ENCODE peak calls at places on chromosome 1, in six cellular contexts. X is germinal center; E is stimulated activated naive CD4-positive, alpha-beta T cell treated with Interleukin-2 at 50 U/mL for 16 hours; U is T-helper 17 cell; H is naive B cell; C is CD8-positive, alpha-beta memory T cell. I is an unnamed sample.

GRCh38 chr1:199272107-199272506 is 633.3 kb downstream of the PTPRC start:
- DNase-seq in X (no peak), E (no peak), U (no peak), H (no peak), C (no peak), I (no peak)

GRCh38 chr1:244186372-244186771 is 135.3 kb downstream of the ZBTB18 start:
- DNase-seq in X (no peak), E (no peak), U (no peak), H (no peak), C (no peak), I (no peak)

GRCh38 chr1:196148367-196148970 is 459.8 kb downstream of the KCNT2 start:
- DNase-seq in X (peak), E (no peak), U (no peak), H (peak), C (no peak), I (no peak)

GRCh38 chr1:203117611-203118575 is 9.6 kb upstream of the ADORA1 start:
- DNase-seq in X (peak), E (no peak), U (no peak), H (peak), C (no peak), I (no peak)

GRCh38 chr1:46302091-46303037 is 1.1 kb downstream of the LRRC41 start:
- DNase-seq in X (peak), E (peak), U (peak), H (peak), C (peak), I (peak)

GRCh38 chr1:41870076-41870562 is 48.6 kb downstream of the HIVEP3 start:
- DNase-seq in X (no peak), E (no peak), U (no peak), H (no peak), C (no peak), I (no peak)

GRCh38 chr1:149843302-149844041 is 55.9 kb upstream of the BOLA1 start:
- DNase-seq in X (no peak), E (no peak), U (no peak), H (no peak), C (no peak), I (no peak)

GRCh38 chr1:1089731-1090423 is 15.8 kb upstream of the RNF223 start:
- DNase-seq in X (no peak), E (no peak), U (no peak), H (no peak), C (no peak), I (no peak)

GRCh38 chr1:114352797-114353196 is 158.2 kb downstream of the TRIM33 start:
- DNase-seq in X (no peak), E (no peak), U (no peak), H (no peak), C (no peak), I (no peak)

GRCh38 chr1:12657060-12657866 is 13.4 kb downstream of the AADACL4 start:
- DNase-seq in X (no peak), E (no peak), U (no peak), H (no peak), C (no peak), I (no peak)

GRCh38 chr1:64392109-64392508 is 77.8 kb upstream of the CACHD1 start:
- DNase-seq in X (no peak), E (no peak), U (no peak), H (no peak), C (no peak), I (no peak)

GRCh38 chr1:213564215-213564659 is 423.5 kb upstream of the PROX1 start:
- DNase-seq in X (no peak), E (no peak), U (no peak), H (no peak), C (no peak), I (no peak)

GRCh38 chr1:196178083-196178635 is 430.1 kb downstream of the KCNT2 start:
- DNase-seq in X (no peak), E (no peak), U (no peak), H (no peak), C (no peak), I (no peak)

GRCh38 chr1:156336242-156336641 is 1.9 kb downstream of the CCT3 start:
- DNase-seq in X (no peak), E (no peak), U (no peak), H (no peak), C (no peak), I (no peak)

GRCh38 chr1:58592521-58593134 is 15.6 kb upstream of the TACSTD2 start:
- DNase-seq in X (no peak), E (no peak), U (no peak), H (no peak), C (no peak), I (no peak)

GRCh38 chr1:24507423-24507804 is 4.8 kb downstream of the RCAN3 start:
- DNase-seq in X (no peak), E (no peak), U (peak), H (no peak), C (peak), I (no peak)

GRCh38 chr1:119782541-119783338 is 14.0 kb upstream of the HMGCS2 start:
- DNase-seq in X (no peak), E (no peak), U (no peak), H (no peak), C (no peak), I (no peak)

GRCh38 chr1:200888349-200888838 is 6.3 kb upstream of the INAVA start:
- DNase-seq in X (peak), E (peak), U (peak), H (peak), C (peak), I (no peak)

GRCh38 chr1:3236955-3237354 is 168.0 kb downstream of the PRDM16 start:
- DNase-seq in X (no peak), E (no peak), U (no peak), H (no peak), C (no peak), I (no peak)

GRCh38 chr1:38138498-38139233 is 92.1 kb upstream of the POU3F1 start:
- DNase-seq in X (no peak), E (no peak), U (no peak), H (no peak), C (no peak), I (no peak)

GRCh38 chr1:234607091-234608025 is 2.6 kb downstream of the IRF2BP2 start:
- DNase-seq in X (no peak), E (no peak), U (no peak), H (no peak), C (no peak), I (no peak)

GRCh38 chr1:157161901-157162300 is 23.7 kb upstream of the ETV3 start:
- DNase-seq in X (no peak), E (no peak), U (no peak), H (no peak), C (no peak), I (no peak)

GRCh38 chr1:85398391-85399064 is 66.4 kb downstream of the DDAH1 start:
- DNase-seq in X (no peak), E (no peak), U (no peak), H (no peak), C (no peak), I (no peak)

GRCh38 chr1:160907976-160908375 is 23.0 kb upstream of the ITLN1 start:
- DNase-seq in X (no peak), E (no peak), U (no peak), H (no peak), C (no peak), I (no peak)

GRCh38 chr1:232923739-232924386 is 26.5 kb upstream of the NTPCR start:
- DNase-seq in X (no peak), E (peak), U (no peak), H (no peak), C (peak), I (no peak)

GRCh38 chr1:15704526-15705183 is 20.5 kb downstream of the PLEKHM2 start:
- DNase-seq in X (no peak), E (no peak), U (no peak), H (no peak), C (no peak), I (no peak)

I was measured in effector CD8-positive, alpha-beta T cell.